ENCODE peak calls at places on chromosomes 2 and 18, in eight cellular contexts. Z is sigmoid colon, R is pancreas, O is astrocyte of the spinal cord, X is GM12878, Y is WTC11, J is adrenal gland, L is RWPE1. G is an unnamed sample.

GRCh38 chr18:35905436-35905835 is 67.0 kb upstream of the RMP24 start:
- DNase-seq in Y (no peak), J (no peak), Z (no peak), X (no peak), L (no peak), R (no peak), O (no peak), G (no peak)

GRCh38 chr2:229416116-229416694 is 145.1 kb upstream of the PID1 start:
- DNase-seq in Y (no peak), X (no peak), Z (peak), L (no peak), J (peak), R (no peak), O (peak), G (peak)

GRCh38 chr2:138373993-138374408 is 127.6 kb upstream of the SPOPL start:
- DNase-seq in O (peak), X (peak), Y (no peak), L (peak), J (no peak), R (no peak), Z (no peak), G (peak)

GRCh38 chr2:44131177-44131576 is 37.5 kb upstream of the PPM1B start:
- DNase-seq in O (no peak), Z (no peak), R (no peak), J (no peak), Y (no peak), X (no peak), L (no peak), G (no peak)

GRCh38 chr2:132757676-132758075 is 87.7 kb upstream of the LYPD1 start:
- DNase-seq in Y (no peak), X (no peak), J (no peak), O (no peak), R (no peak), L (no peak), Z (no peak), G (peak)

GRCh38 chr2:69453475-69454129 is 16.4 kb upstream of the NFU1 start:
- DNase-seq in R (no peak), O (no peak), L (no peak), X (peak), Y (no peak), Z (no peak), J (no peak), G (no peak)

GRCh38 chr2:85132834-85133637 is at the start of gene TCF7L1:
- DNase-seq in R (peak), L (peak), X (no peak), Y (peak), O (peak), Z (peak), J (peak), G (peak)

GRCh38 chr2:12284487-12284886 is 432.2 kb upstream of the TRIB2 start:
- DNase-seq in X (no peak), L (peak), J (no peak), R (no peak), Y (no peak), O (peak), Z (no peak), G (peak)

GRCh38 chr2:2827237-2827636 is 496.2 kb upstream of the MYT1L start:
- DNase-seq in J (no peak), X (no peak), L (no peak), Z (no peak), Y (no peak), R (no peak), O (no peak), G (no peak)

GRCh38 chr2:230564805-230565779 is 147.6 kb upstream of the CAB39 start:
- DNase-seq in O (no peak), X (no peak), Z (no peak), L (no peak), J (no peak), R (no peak), Y (no peak), G (no peak)

GRCh38 chr2:63060079-63060482 is 9.5 kb downstream of the OTX1 start:
- DNase-seq in Z (no peak), J (no peak), X (no peak), Y (no peak), L (no peak), O (peak), R (no peak), G (peak)

DNA sequence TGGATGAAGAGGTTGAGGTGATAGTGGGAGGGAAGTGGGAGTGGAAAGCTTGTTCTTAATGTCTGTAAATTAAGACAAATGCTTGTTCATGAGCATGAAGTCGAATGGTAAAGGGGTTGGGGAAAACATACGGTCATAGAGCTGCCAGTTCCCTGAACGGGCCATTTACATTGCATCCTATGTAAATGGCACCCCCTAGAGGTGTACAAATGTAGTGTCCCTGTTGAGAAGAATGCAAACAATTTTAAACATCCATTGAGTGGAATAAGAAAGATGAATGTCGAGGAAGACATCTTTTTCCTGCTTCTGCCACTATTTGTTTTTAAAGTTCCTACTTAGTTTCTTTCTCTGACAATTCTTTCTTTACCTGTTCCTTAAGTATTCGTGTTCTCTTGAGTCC is 155.7 kb downstream of the RDH14 start:
- DNase-seq in Z (no peak), L (no peak), O (no peak), Y (no peak), R (no peak), X (no peak), J (no peak), G (no peak)
- TF ChIP-seq CTCF in Z (no peak), L (no peak), O (peak), Y (peak), R (no peak), X (no peak), J (no peak), G (peak)

GRCh38 chr2:220224711-220225519 is 597.5 kb downstream of the SLC4A3 start:
- DNase-seq in L (peak), Y (no peak), J (no peak), X (no peak), R (no peak), Z (no peak), O (peak), G (peak)
- TF ChIP-seq CTCF in L (no peak), Y (no peak), J (no peak), X (no peak), R (no peak), Z (no peak), O (no peak), G (no peak)

GRCh38 chr2:129661942-129662341 is 317.5 kb upstream of the RAB6C start:
- DNase-seq in X (no peak), O (no peak), Z (no peak), L (no peak), R (no peak), J (no peak), Y (no peak), G (no peak)
- TF ChIP-seq CTCF in X (no peak), O (no peak), Z (no peak), L (no peak), R (no peak), J (no peak), Y (no peak), G (no peak)

GRCh38 chr2:19632327-19633040 is 269.3 kb downstream of the TTC32 start:
- DNase-seq in Y (no peak), J (peak), O (no peak), X (no peak), Z (peak), L (no peak), R (no peak), G (peak)
- TF ChIP-seq CTCF in Y (no peak), J (no peak), O (no peak), X (no peak), Z (no peak), L (no peak), R (no peak), G (no peak)

GRCh38 chr2:108169982-108170625 is 69.7 kb upstream of the SULT1C3 start:
- DNase-seq in Y (no peak), J (no peak), Z (no peak), L (no peak), X (no peak), O (peak), R (no peak), G (peak)
- TF ChIP-seq CTCF in Y (peak), J (peak), Z (peak), L (peak), X (peak), O (peak), R (peak), G (peak)